ENCODE peak calls at places on chromosome 4, in six cellular contexts. P is gastrocnemius medialis, G is heart right ventricle, H is A673, Z is GM23338, C is pancreas. N is an unnamed sample.

GRCh38 chr4:83417566-83417965 is 38.1 kb downstream of the HELQ start:
- DNase-seq in Z (no peak), G (no peak), P (no peak), C (no peak), H (no peak), N (no peak)

GRCh38 chr4:75908555-75908954 is 6.3 kb upstream of the PPEF2 start:
- DNase-seq in G (no peak), Z (no peak), H (no peak), C (no peak), P (no peak), N (no peak)

GRCh38 chr4:88008133-88008621 is 742 bp downstream of the PKD2 start:
- DNase-seq in C (peak; percentile 35), Z (peak; percentile 86), P (no peak), G (peak; percentile 41), H (peak; percentile 70), N (peak; percentile 89)

GRCh38 chr4:139817657-139818452 is 152.2 kb downstream of the MGST2 start:
- DNase-seq in Z (no peak), H (no peak), G (no peak), C (no peak), P (peak; percentile 78), N (no peak)

GRCh38 chr4:126268106-126268505 is 953.4 kb downstream of the FAT4 start:
- DNase-seq in C (no peak), P (no peak), G (no peak), Z (no peak), H (no peak), N (no peak)

GRCh38 chr4:114036864-114037263 is 57.4 kb upstream of the ARSJ start:
- DNase-seq in P (no peak), C (no peak), H (no peak), Z (no peak), G (no peak), N (no peak)

GRCh38 chr4:67167849-67168248 is 377.5 kb downstream of the CENPC start:
- DNase-seq in P (no peak), G (no peak), H (no peak), C (no peak), Z (peak; percentile 53), N (no peak)

GRCh38 chr4:152106781-152107321 is 346.0 kb upstream of the GATB start:
- DNase-seq in Z (no peak), G (no peak), H (no peak), P (no peak), C (no peak), N (no peak)

GRCh38 chr4:2303686-2304320 is 41.9 kb upstream of the MXD4 start:
- DNase-seq in Z (no peak), G (no peak), C (no peak), P (no peak), H (no peak), N (peak; percentile 75)

GRCh38 chr4:1218892-1219552 is 29.9 kb downstream of the CTBP1 start:
- DNase-seq in H (no peak), G (no peak), C (no peak), P (no peak), Z (no peak), N (no peak)
- H3K4me1 ChIP-seq in H (no peaks in the 10 kb centered on the region), G (peaks cover 7% of the 10 kb centered on the region), C (no peaks in the 10 kb centered on the region), P (no peaks in the 10 kb centered on the region), Z (no peaks in the 10 kb centered on the region), N (peaks cover 35% of the 10 kb centered on the region)

GRCh38 chr4:7878323-7878722 is 61.3 kb downstream of the AFAP1 start:
- DNase-seq in P (no peak), H (no peak), G (no peak), Z (no peak), C (no peak), N (no peak)

GRCh38 chr4:7873881-7874280 is 65.8 kb downstream of the AFAP1 start:
- DNase-seq in P (no peak), H (no peak), G (no peak), Z (no peak), C (no peak), N (no peak)

GRCh38 chr4:7877131-7877530 is 62.5 kb downstream of the AFAP1 start:
- DNase-seq in C (no peak), H (no peak), G (no peak), Z (no peak), P (no peak), N (no peak)

GRCh38 chr4:7874838-7875237 is 64.8 kb downstream of the AFAP1 start:
- DNase-seq in G (no peak), Z (no peak), P (no peak), H (no peak), C (no peak), N (no peak)

DNA sequence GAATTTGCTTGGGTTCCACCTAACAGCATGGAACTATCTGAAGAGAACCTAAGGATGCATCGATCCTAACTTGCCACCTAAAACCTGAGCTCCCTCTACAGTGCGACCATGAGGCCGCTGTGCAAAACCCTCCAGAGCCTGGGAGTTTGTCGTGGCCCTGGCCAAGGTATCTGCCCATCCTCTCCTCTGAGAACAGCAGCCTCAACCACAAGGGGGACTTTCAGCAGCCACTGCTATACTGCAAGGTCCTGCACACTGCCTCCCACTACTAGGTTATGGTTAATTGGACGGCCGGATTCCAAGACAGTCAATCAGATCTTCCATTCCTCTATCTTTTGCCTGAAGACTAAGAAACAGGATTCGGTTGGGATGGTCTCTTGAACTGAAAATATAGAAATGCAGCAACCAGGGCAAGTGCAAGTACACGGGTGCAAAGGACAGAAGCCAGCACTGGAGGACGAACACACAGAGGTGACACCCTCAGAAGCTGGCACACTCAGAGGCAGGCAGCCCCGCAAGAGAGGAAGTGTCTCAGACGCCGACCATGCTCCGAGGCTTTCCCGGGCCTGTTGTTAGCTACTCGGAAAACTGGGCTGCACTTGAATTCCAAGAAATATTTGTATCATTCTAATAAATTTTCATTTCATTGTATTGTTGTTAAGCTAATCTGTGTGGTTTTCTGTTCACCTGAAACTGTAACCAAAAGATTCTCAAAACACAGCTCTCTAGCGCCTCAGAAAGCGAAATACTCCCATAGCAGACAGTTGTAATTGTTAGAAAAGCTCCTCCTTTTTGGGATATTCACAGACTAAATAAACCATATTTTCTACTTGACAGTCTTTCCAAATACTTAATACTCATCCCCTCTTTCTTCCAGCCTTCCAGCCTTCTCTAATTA is 63.3 kb downstream of the AFAP1 start:
- DNase-seq in G (no peak), Z (peak; percentile 58), C (no peak), P (no peak), H (peak; percentile 34), N (no peak)
- H3K4me1 ChIP-seq in G (peaks cover 9% of the 10 kb centered on the region), Z (peaks cover 34% of the 10 kb centered on the region), C (peaks cover 9% of the 10 kb centered on the region), P (peaks cover 14% of the 10 kb centered on the region), H (peaks cover 26% of the 10 kb centered on the region), N (no peaks in the 10 kb centered on the region)

DNA sequence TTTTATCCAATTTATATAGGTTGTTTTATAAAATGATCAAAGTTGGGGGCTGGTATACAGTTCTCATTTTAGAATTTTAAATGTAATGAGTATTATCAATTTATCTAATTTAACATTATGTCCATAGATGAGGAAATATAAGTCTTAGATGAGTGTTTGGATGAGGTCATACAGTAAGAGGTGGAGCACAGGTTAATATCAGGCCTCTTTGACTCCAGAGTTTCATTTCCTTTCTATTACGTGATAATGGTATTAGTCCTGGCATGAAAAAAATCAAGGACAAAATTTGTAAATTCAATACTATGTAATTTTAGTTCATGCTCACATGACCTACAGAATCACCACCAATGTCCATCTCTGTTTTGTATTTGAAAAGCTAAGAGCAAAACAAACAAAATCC is 269.8 kb downstream of the FSTL5 start:
- DNase-seq in P (no peak), H (no peak), G (no peak), C (no peak), Z (no peak), N (no peak)
- H3K4me1 ChIP-seq in P (no peaks in the 10 kb centered on the region), H (no peaks in the 10 kb centered on the region), G (no peaks in the 10 kb centered on the region), C (no peaks in the 10 kb centered on the region), Z (no peaks in the 10 kb centered on the region), N (no peaks in the 10 kb centered on the region)

GRCh38 chr4:86973668-86974067 is 38.9 kb downstream of the AFF1 start:
- DNase-seq in G (no peak), P (no peak), C (no peak), H (no peak), Z (no peak), N (no peak)
- H3K4me1 ChIP-seq in G (peaks cover 12% of the 10 kb centered on the region), P (peaks cover 23% of the 10 kb centered on the region), C (peaks cover 40% of the 10 kb centered on the region), H (peaks cover 71% of the 10 kb centered on the region), Z (peaks cover 53% of the 10 kb centered on the region), N (peaks cover 53% of the 10 kb centered on the region)

DNA sequence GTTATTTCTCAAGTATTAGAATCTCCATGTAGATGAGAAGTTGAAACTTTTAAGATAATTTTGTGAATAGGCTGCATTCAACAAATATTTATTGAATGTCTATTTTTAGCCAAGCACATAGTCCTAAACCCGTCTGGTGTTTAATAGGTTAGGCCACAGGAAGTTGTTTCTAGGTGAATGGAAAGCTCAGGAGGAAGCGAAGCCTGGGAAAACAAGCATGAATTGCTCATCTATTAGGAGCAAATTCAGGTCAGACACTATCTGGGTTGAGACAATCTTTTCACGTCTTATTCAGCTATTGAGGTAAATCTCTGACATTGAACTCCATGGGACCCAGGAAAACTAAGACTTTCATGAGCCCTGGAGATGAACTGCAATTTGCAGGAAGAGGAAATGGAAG is 43.1 kb upstream of the FREM3 start:
- DNase-seq in H (no peak), P (no peak), C (no peak), Z (no peak), G (no peak), N (no peak)
- H3K4me1 ChIP-seq in H (no peaks in the 10 kb centered on the region), P (no peaks in the 10 kb centered on the region), C (no peaks in the 10 kb centered on the region), Z (peaks cover 4% of the 10 kb centered on the region), G (no peaks in the 10 kb centered on the region), N (no peaks in the 10 kb centered on the region)

DNA sequence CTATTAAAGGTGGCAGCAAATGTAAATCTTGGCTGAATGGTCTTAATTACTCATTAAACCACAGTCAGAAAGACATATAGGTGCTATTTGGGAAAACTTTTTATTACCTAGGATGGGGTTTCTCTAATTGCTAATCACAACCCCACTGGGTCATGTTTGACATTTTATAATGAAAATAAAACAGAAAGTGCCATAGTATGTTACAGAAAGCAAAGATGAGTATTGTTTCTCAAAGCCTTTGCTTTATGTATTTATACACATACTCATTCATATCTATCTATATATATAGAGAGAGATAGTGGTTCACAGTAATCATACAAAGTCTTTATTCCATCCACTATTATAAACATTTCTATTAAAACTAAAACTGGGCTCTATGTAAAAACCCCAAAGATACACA is 18.2 kb downstream of the TMEM184C start:
- DNase-seq in P (no peak), H (no peak), C (no peak), G (no peak), Z (no peak), N (no peak)
- H3K4me1 ChIP-seq in P (no peaks in the 10 kb centered on the region), H (no peaks in the 10 kb centered on the region), C (no peaks in the 10 kb centered on the region), G (no peaks in the 10 kb centered on the region), Z (peaks cover 28% of the 10 kb centered on the region), N (no peaks in the 10 kb centered on the region)

N was measured in upper lobe of left lung.